ENCODE peak calls at places on chromosome 10, in four cellular contexts. N, L, M and F are unnamed samples.

GRCh38 chr10:96138102-96138501 is 8.0 kb downstream of the ZNF518A start:
- DNase-seq in N (no peak), L (no peak), M (no peak), F (no peak)

GRCh38 chr10:125414998-125415397 is 254.6 kb upstream of the CTBP2 start:
- DNase-seq in N (no peak), L (no peak), M (no peak), F (no peak)

GRCh38 chr10:71285180-71285545 is 33.9 kb upstream of the SLC29A3 start:
- DNase-seq in N (peak; percentile 40), L (no peak), M (no peak), F (no peak)

GRCh38 chr10:125494631-125495239 is 188.2 kb downstream of the TEX36 start:
- DNase-seq in N (no peak), L (no peak), M (no peak), F (no peak)

GRCh38 chr10:117472872-117473271 is 69.7 kb upstream of the EMX2 start:
- DNase-seq in N (no peak), L (no peak), M (no peak), F (no peak)

GRCh38 chr10:15180736-15181135 is 12.2 kb upstream of the NMT2 start:
- DNase-seq in N (no peak), L (no peak), M (no peak), F (no peak)

GRCh38 chr10:104309980-104310978 is 28.0 kb downstream of the ITPRIP start:
- DNase-seq in N (no peak), L (peak; percentile 69), M (peak; percentile 91), F (no peak)

GRCh38 chr10:74640134-74640533 is 186.3 kb upstream of the KAT6B start:
- DNase-seq in N (no peak), L (no peak), M (no peak), F (no peak)

GRCh38 chr10:23405540-23405939 is 33.3 kb upstream of the OTUD1 start:
- DNase-seq in N (no peak), L (no peak), M (no peak), F (no peak)

GRCh38 chr10:17965649-17966048 is 13.9 kb downstream of the SLC39A12 start:
- DNase-seq in N (no peak), L (no peak), M (no peak), F (no peak)
- H3K27ac ChIP-seq in N (no peak overlapping the region), L (no peak overlapping the region), M (no peak overlapping the region), F (no peak overlapping the region)

DNA sequence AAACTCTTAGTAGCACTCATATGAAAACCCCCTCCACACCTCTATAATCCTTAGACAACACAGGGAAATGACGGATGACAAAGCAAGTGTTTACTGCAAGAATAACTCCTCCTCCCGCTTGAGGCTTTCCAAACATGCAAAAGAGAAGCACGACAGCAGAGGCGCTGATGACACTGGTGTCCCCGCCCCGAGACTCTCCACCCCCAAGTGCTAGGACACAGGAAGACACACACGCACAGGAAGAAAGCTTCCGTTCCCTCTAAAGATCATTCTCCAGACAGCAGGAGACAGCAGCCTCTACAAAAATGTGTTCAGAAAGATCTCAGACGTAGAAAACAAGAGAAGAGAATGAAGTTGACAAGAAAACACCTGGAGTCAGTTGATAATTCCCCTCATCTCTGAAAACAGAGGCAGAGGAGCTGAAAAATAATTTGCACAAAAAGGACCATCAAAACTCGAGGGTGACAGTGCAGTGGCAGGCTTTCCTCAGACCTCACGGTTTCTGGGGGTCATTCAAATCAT is 90.2 kb downstream of the DLG5 start:
- DNase-seq in N (no peak), L (peak; percentile 23), M (peak; percentile 69), F (no peak)
- H3K36me3 ChIP-seq in N (no peaks in the 10 kb centered on the region), L (peaks cover 84% of the 10 kb centered on the region), M (no peaks in the 10 kb centered on the region), F (peaks cover 90% of the 10 kb centered on the region)

DNA sequence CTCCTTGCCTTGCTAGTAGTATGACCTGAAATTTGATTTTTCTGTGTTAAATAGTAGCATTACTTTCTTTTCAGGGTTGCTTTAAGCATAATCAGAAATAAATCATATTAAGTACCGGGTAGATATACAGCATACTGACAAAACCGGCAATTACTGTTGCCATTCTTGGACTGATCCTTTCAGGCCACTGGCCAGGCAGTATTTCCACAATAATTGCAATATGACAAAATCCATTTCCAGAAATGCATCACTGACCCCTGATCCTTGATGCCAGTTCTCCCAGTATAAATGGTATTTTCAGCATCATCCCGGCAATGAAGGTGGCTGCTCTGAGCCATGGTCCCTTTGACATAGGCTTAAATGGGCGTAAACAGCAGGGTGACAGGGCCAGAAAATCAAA is 6.8 kb downstream of the LRIT1 start:
- DNase-seq in N (no peak), L (no peak), M (no peak), F (no peak)
- H3K4me3 ChIP-seq in N (no peak overlapping the region), L (no peak overlapping the region), M (no peak overlapping the region), F (no peak overlapping the region)

DNA sequence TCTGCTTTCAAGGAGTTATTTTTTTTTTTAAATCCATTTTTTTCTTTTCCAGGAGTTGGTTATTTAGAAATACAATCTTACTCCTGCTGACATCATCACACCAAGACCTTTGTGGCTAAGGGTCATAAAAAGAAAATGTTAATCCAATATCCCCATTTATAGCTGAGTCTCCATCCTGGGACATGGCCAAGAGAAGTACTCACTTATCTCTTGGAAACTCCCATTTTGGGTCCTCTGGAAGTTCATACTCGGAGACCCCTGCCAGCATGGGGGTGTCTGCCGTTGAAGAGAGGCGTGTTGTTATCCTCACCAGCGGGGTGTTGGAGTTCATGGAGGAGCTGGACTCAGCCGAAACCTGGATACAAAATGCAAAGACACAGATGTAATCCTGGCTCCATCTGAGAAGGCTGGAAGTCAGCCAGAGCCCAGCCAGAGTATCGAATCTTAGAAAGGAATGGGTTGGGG is 94.6 kb downstream of the FGFR2 start:
- DNase-seq in N (no peak), L (no peak), M (no peak), F (no peak)
- H3K27ac ChIP-seq in N (no peak overlapping the region), L (no peak overlapping the region), M (no peak overlapping the region), F (no peak overlapping the region)

GRCh38 chr10:56632537-56632936 is 271.5 kb upstream of the ZWINT start:
- DNase-seq in N (no peak), L (no peak), M (no peak), F (no peak)
- H3K36me3 ChIP-seq in N (no peaks in the 10 kb centered on the region), L (no peaks in the 10 kb centered on the region), M (no peaks in the 10 kb centered on the region), F (no peaks in the 10 kb centered on the region)

DNA sequence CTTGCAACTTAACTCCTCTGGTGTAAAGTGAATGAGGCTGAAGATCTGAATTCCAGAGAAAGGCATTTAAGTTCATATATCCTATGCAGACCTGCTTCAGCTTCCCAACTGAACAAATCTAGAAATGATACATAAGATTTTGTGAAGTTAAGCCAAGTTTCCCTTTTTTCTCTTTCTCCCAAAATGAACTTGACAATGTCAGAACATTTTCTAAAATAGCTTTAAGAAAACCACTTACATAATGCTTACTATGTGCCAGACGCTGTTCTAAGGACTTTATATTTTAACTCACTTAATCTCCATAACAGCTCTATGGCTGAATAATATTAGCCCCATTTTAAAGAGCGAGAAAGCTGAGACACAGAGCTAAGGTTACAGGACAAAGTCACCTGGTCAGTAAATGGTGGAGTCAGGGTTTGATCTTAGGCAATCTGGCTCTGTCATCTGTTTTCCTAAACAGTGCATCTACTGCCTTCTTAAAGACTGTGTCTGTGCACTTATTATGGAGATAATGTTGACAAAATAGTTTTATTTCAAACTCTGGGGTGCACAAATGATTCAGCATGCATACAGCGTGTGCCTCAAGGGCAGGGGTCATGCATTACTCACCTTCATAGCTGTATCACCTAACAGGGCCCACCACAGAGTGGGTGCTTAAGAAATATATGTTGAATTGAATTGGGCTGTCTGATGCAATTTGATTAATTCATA is 66.8 kb downstream of the RHOBTB1 start:
- DNase-seq in N (no peak), L (no peak), M (no peak), F (no peak)
- H3K4me3 ChIP-seq in N (no peak overlapping the region), L (no peak overlapping the region), M (no peak overlapping the region), F (no peak overlapping the region)

GRCh38 chr10:90919683-90920574 is 958 bp downstream of the ANKRD1 start:
- DNase-seq in N (no peak), L (no peak), M (peak; percentile 21), F (no peak)
- H3K27ac ChIP-seq in N (no peak overlapping the region), L (no peak overlapping the region), M (peak overlapping the region; percentile 82), F (no peak overlapping the region)